ENCODE peak calls at places on chromosomes 2 and 18, in ten cellular contexts. Q is stimulated activated naive CD8-positive, alpha-beta T cell treated with anti-CD3 and anti-CD28 coated beads, Interleukin-15, Interleukin-2, amounts not matched to agents 100 U/mL and 50 U/mL, for 24 hours; O is fibroblast of mammary gland; A is amniotic stem cell; I is astrocyte of the spinal cord; L is stimulated activated CD8-positive, alpha-beta memory T cell treated with anti-CD3 and anti-CD28 coated beads, Interleukin-4, amount 100 ng/mL, for 1 hour; X is AG08396; C is Right ventricle myocardium superior; R is fibroblast of the conjunctiva; B is NCI-H1930. D is an unnamed sample.
A peak's percentile ranks its signal among the peaks of the same experiment; 100 is the strongest.

GRCh38 chr18:2411381-2411977 is 159.8 kb downstream of the METTL4 start:
- DNase-seq in Q (no peak), O (no peak), A (no peak), I (peak; percentile 69), L (no peak), X (peak; percentile 18), C (no peak), R (no peak), B (no peak), D (peak; percentile 44)

GRCh38 chr2:95386031-95386430 is 16.5 kb upstream of the FAHD2A start:
- DNase-seq in Q (no peak), O (no peak), A (no peak), I (no peak), L (no peak), X (no peak), C (no peak), R (no peak), B (no peak), D (no peak)

GRCh38 chr18:21341141-21341540 is 99.1 kb downstream of the GREB1L start:
- DNase-seq in Q (no peak), O (peak; percentile 40), A (no peak), I (peak; percentile 22), L (no peak), X (no peak), C (no peak), R (no peak), B (no peak), D (no peak)

GRCh38 chr2:88753833-88754584 is 62.5 kb downstream of the RPIA start:
- DNase-seq in Q (no peak), O (no peak), A (no peak), I (peak; percentile 16), L (no peak), X (no peak), C (no peak), R (no peak), B (no peak), D (no peak)

GRCh38 chr2:224183086-224183485 is 144.0 kb upstream of the SERPINE2 start:
- DNase-seq in Q (no peak), O (no peak), A (no peak), I (peak; percentile 41), L (no peak), X (no peak), C (no peak), R (peak; percentile 40), B (no peak), D (no peak)

GRCh38 chr2:73238149-73238548 is 4.0 kb downstream of the CCT7 start:
- DNase-seq in Q (no peak), O (no peak), A (no peak), I (no peak), L (no peak), X (no peak), C (no peak), R (no peak), B (no peak), D (no peak)

GRCh38 chr2:10036095-10036879 is 7.1 kb upstream of the KLF11 start:
- DNase-seq in Q (peak; percentile 59), O (peak; percentile 66), A (peak; percentile 54), I (peak; percentile 59), L (peak; percentile 26), X (peak; percentile 75), C (peak; percentile 86), R (peak; percentile 54), B (no peak), D (peak; percentile 83)

GRCh38 chr2:213422211-213422610 is 137.9 kb downstream of the SPAG16 start:
- DNase-seq in Q (no peak), O (no peak), A (no peak), I (no peak), L (no peak), X (no peak), C (no peak), R (no peak), B (no peak), D (no peak)

GRCh38 chr2:105809723-105810122 is 65.0 kb downstream of the NCK2 start:
- DNase-seq in Q (no peak), O (no peak), A (no peak), I (no peak), L (no peak), X (no peak), C (no peak), R (no peak), B (no peak), D (no peak)

D was measured in GM03348.